ENCODE peak calls at places on chromosomes 16 and 17, in four cellular contexts. M, U, N and K are unnamed samples.

GRCh38 chr17:17837966-17838962 is 1.5 kb upstream of the SREBF1 start:
- DNase-seq in M (peak; percentile 57), N (no peak), U (no peak), K (peak; percentile 53)

GRCh38 chr17:72222971-72223370 is 102.2 kb downstream of the SOX9 start:
- DNase-seq in U (no peak), N (no peak), M (no peak), K (no peak)

GRCh38 chr17:21425736-21426135 is 49.6 kb downstream of the KCNJ12 start:
- DNase-seq in M (no peak), N (no peak), U (no peak), K (no peak)

GRCh38 chr17:42405963-42406495 is 17.0 kb downstream of the CAVIN1 start:
- DNase-seq in U (peak; percentile 83), M (peak; percentile 63), N (no peak), K (peak; percentile 84)

GRCh38 chr17:47704116-47704515 is 10.2 kb downstream of the TBKBP1 start:
- DNase-seq in N (no peak), U (no peak), M (no peak), K (no peak)

GRCh38 chr16:71338193-71338592 is 20.3 kb upstream of the CALB2 start:
- DNase-seq in U (no peak), N (no peak), M (peak; percentile 78), K (no peak)

GRCh38 chr17:9810100-9810949 is 11.6 kb downstream of the GSG1L2 start:
- DNase-seq in N (no peak), M (no peak), U (no peak), K (no peak)

GRCh38 chr17:38752930-38753506 is 477 bp downstream of the PSMB3 start:
- DNase-seq in U (no peak), N (no peak), M (no peak), K (no peak)

GRCh38 chr16:57264381-57264780 is 19.3 kb downstream of the ARL2BP start:
- DNase-seq in M (no peak), U (no peak), N (no peak), K (no peak)

GRCh38 chr17:63786117-63786516 is 12.1 kb downstream of the DDX42 start:
- DNase-seq in U (no peak), M (peak; percentile 63), N (no peak), K (no peak)

GRCh38 chr16:3945751-3946603 is 65.5 kb upstream of the CREBBP start:
- DNase-seq in N (no peak), M (peak; percentile 20), U (no peak), K (no peak)
- TF ChIP-seq FOXK2 in N (no peak), M (no peak), U (no peak), K (no peak)

GRCh38 chr17:1116602-1117001 is 63.2 kb downstream of the ABR start:
- DNase-seq in U (no peak), M (no peak), N (no peak), K (no peak)
- TF ChIP-seq FOXK2 in U (no peak), M (no peak), N (no peak), K (no peak)

GRCh38 chr17:50533720-50534148 is 1.2 kb downstream of the EPN3 start:
- DNase-seq in M (no peak), N (no peak), U (no peak), K (no peak)
- TF ChIP-seq FOXK2 in M (no peak), N (no peak), U (no peak), K (no peak)

GRCh38 chr16:11583889-11584565 is 2.7 kb downstream of the LITAF start:
- DNase-seq in M (peak; percentile 52), N (no peak), U (no peak), K (no peak)
- TF ChIP-seq FOXK2 in M (no peak), N (peak; percentile 50), U (no peak), K (no peak)

GRCh38 chr17:1159781-1160180 is 20.0 kb downstream of the ABR start:
- DNase-seq in N (no peak), M (no peak), U (no peak), K (no peak)
- TF ChIP-seq FOXK2 in N (no peak), M (no peak), U (no peak), K (no peak)